ENCODE peak calls at places on chromosome X, in nine cellular contexts. One of them, this sample, is unnamed.

GRCh38 chrX:10433296-10433965 is 187.0 kb downstream of the MID1 start:
- DNase-seq in aorta: no peak
- DNase-seq in fibroblast of lung: no peak
- DNase-seq in right atrium auricular region: no peak
- DNase-seq in heart left ventricle: no peak
- DNase-seq in A549: no peak
- DNase-seq in colonic mucosa: no peak
- DNase-seq in breast epithelium: no peak
- DNase-seq in IMR-90: no peak
- DNase-seq in this sample: no peak

GRCh38 chrX:413322-414201 is 26.9 kb upstream of the PPP2R3B start:
- DNase-seq in aorta: peak; percentile 54
- DNase-seq in fibroblast of lung: peak; percentile 72
- DNase-seq in right atrium auricular region: peak; percentile 63
- DNase-seq in heart left ventricle: peak; percentile 73
- DNase-seq in A549: no peak
- DNase-seq in colonic mucosa: no peak
- DNase-seq in breast epithelium: no peak
- DNase-seq in IMR-90: peak; percentile 9
- DNase-seq in this sample: no peak

GRCh38 chrX:49987651-49988050 is 65.3 kb downstream of the CLCN5 start:
- DNase-seq in aorta: no peak
- DNase-seq in fibroblast of lung: no peak
- DNase-seq in right atrium auricular region: no peak
- DNase-seq in heart left ventricle: no peak
- DNase-seq in A549: no peak
- DNase-seq in colonic mucosa: no peak
- DNase-seq in breast epithelium: no peak
- DNase-seq in IMR-90: no peak
- DNase-seq in this sample: no peak

GRCh38 chrX:122850326-122850725 is 333.8 kb upstream of the GRIA3 start:
- DNase-seq in aorta: no peak
- DNase-seq in fibroblast of lung: peak; percentile 58
- DNase-seq in right atrium auricular region: no peak
- DNase-seq in heart left ventricle: no peak
- DNase-seq in A549: no peak
- DNase-seq in colonic mucosa: no peak
- DNase-seq in breast epithelium: no peak
- DNase-seq in IMR-90: no peak
- DNase-seq in this sample: no peak

GRCh38 chrX:118730500-118731247 is 3.3 kb downstream of the IL13RA1 start:
- DNase-seq in aorta: no peak
- DNase-seq in fibroblast of lung: peak; percentile 72
- DNase-seq in right atrium auricular region: no peak
- DNase-seq in heart left ventricle: no peak
- DNase-seq in A549: no peak
- DNase-seq in colonic mucosa: no peak
- DNase-seq in breast epithelium: no peak
- DNase-seq in IMR-90: peak; percentile 85
- DNase-seq in this sample: no peak

GRCh38 chrX:10986616-10987015 is 124.5 kb upstream of the HCCS start:
- DNase-seq in aorta: no peak
- DNase-seq in fibroblast of lung: peak; percentile 33
- DNase-seq in right atrium auricular region: no peak
- DNase-seq in heart left ventricle: no peak
- DNase-seq in A549: no peak
- DNase-seq in colonic mucosa: no peak
- DNase-seq in breast epithelium: no peak
- DNase-seq in IMR-90: no peak
- DNase-seq in this sample: no peak

GRCh38 chrX:19072372-19072771 is 49.9 kb downstream of the ADGRG2 start:
- DNase-seq in aorta: no peak
- DNase-seq in fibroblast of lung: no peak
- DNase-seq in right atrium auricular region: no peak
- DNase-seq in heart left ventricle: no peak
- DNase-seq in A549: peak; percentile 40
- DNase-seq in colonic mucosa: no peak
- DNase-seq in breast epithelium: no peak
- DNase-seq in IMR-90: no peak
- DNase-seq in this sample: no peak

GRCh38 chrX:106780259-106780658 is 22.2 kb upstream of the TBC1D8B start:
- DNase-seq in aorta: no peak
- DNase-seq in fibroblast of lung: peak; percentile 37
- DNase-seq in right atrium auricular region: no peak
- DNase-seq in heart left ventricle: no peak
- DNase-seq in A549: no peak
- DNase-seq in colonic mucosa: no peak
- DNase-seq in breast epithelium: no peak
- DNase-seq in IMR-90: no peak
- DNase-seq in this sample: no peak

GRCh38 chrX:1231850-1232505 is 19.5 kb upstream of the CRLF2 start:
- DNase-seq in aorta: no peak
- DNase-seq in fibroblast of lung: no peak
- DNase-seq in right atrium auricular region: no peak
- DNase-seq in heart left ventricle: no peak
- DNase-seq in A549: no peak
- DNase-seq in colonic mucosa: no peak
- DNase-seq in breast epithelium: no peak
- DNase-seq in IMR-90: no peak
- DNase-seq in this sample: no peak

GRCh38 chrX:142576615-142577014 is 371.5 kb upstream of the MAGEC2 start:
- DNase-seq in aorta: no peak
- DNase-seq in fibroblast of lung: no peak
- DNase-seq in right atrium auricular region: no peak
- DNase-seq in heart left ventricle: no peak
- DNase-seq in A549: no peak
- DNase-seq in colonic mucosa: no peak
- DNase-seq in breast epithelium: no peak
- DNase-seq in IMR-90: no peak
- DNase-seq in this sample: no peak

GRCh38 chrX:153583433-153583832 is 15.5 kb downstream of the CCNQ start:
- DNase-seq in aorta: no peak
- DNase-seq in fibroblast of lung: peak; percentile 10
- DNase-seq in right atrium auricular region: no peak
- DNase-seq in heart left ventricle: no peak
- DNase-seq in A549: no peak
- DNase-seq in colonic mucosa: no peak
- DNase-seq in breast epithelium: no peak
- DNase-seq in IMR-90: no peak
- DNase-seq in this sample: no peak

GRCh38 chrX:78548012-78548411 is 111.1 kb downstream of the RTL3 start:
- DNase-seq in aorta: no peak
- DNase-seq in fibroblast of lung: peak; percentile 59
- DNase-seq in right atrium auricular region: no peak
- DNase-seq in heart left ventricle: no peak
- DNase-seq in A549: no peak
- DNase-seq in colonic mucosa: no peak
- DNase-seq in breast epithelium: no peak
- DNase-seq in IMR-90: peak; percentile 26
- DNase-seq in this sample: no peak

GRCh38 chrX:50071507-50071906 is 129.3 kb downstream of the AKAP4 start:
- DNase-seq in aorta: no peak
- DNase-seq in fibroblast of lung: no peak
- DNase-seq in right atrium auricular region: no peak
- DNase-seq in heart left ventricle: no peak
- DNase-seq in A549: no peak
- DNase-seq in colonic mucosa: no peak
- DNase-seq in breast epithelium: no peak
- DNase-seq in IMR-90: no peak
- DNase-seq in this sample: no peak

GRCh38 chrX:30570505-30570904 is 7.1 kb downstream of the TASL start:
- DNase-seq in aorta: no peak
- DNase-seq in fibroblast of lung: peak; percentile 2
- DNase-seq in right atrium auricular region: no peak
- DNase-seq in heart left ventricle: no peak
- DNase-seq in A549: peak; percentile 25
- DNase-seq in colonic mucosa: no peak
- DNase-seq in breast epithelium: no peak
- DNase-seq in IMR-90: peak; percentile 26
- DNase-seq in this sample: peak; percentile 5

GRCh38 chrX:95058815-95059214 is 1384.8 kb downstream of the FAM133A start:
- DNase-seq in aorta: no peak
- DNase-seq in fibroblast of lung: peak; percentile 89
- DNase-seq in right atrium auricular region: no peak
- DNase-seq in heart left ventricle: no peak
- DNase-seq in A549: peak; percentile 1
- DNase-seq in colonic mucosa: no peak
- DNase-seq in breast epithelium: no peak
- DNase-seq in IMR-90: peak; percentile 58
- DNase-seq in this sample: no peak

GRCh38 chrX:111338095-111338698 is 67.9 kb upstream of the CAPN6 start:
- DNase-seq in aorta: no peak
- DNase-seq in fibroblast of lung: no peak
- DNase-seq in right atrium auricular region: no peak
- DNase-seq in heart left ventricle: no peak
- DNase-seq in A549: no peak
- DNase-seq in colonic mucosa: no peak
- DNase-seq in breast epithelium: no peak
- DNase-seq in IMR-90: no peak
- DNase-seq in this sample: no peak

GRCh38 chrX:9312922-9313867 is 151.7 kb upstream of the TBL1X start:
- DNase-seq in aorta: peak; percentile 62
- DNase-seq in fibroblast of lung: no peak
- DNase-seq in right atrium auricular region: peak; percentile 62
- DNase-seq in heart left ventricle: peak; percentile 47
- DNase-seq in A549: peak; percentile 39
- DNase-seq in colonic mucosa: peak; percentile 68
- DNase-seq in breast epithelium: no peak
- DNase-seq in IMR-90: no peak
- DNase-seq in this sample: peak; percentile 40

GRCh38 chrX:97057349-97057909 is 173.7 kb downstream of the RPA4 start:
- DNase-seq in aorta: no peak
- DNase-seq in fibroblast of lung: peak; percentile 2
- DNase-seq in right atrium auricular region: no peak
- DNase-seq in heart left ventricle: no peak
- DNase-seq in A549: no peak
- DNase-seq in colonic mucosa: no peak
- DNase-seq in breast epithelium: no peak
- DNase-seq in IMR-90: no peak
- DNase-seq in this sample: no peak

GRCh38 chrX:13223868-13224555 is 95.8 kb downstream of the ATXN3L start:
- DNase-seq in aorta: no peak
- DNase-seq in fibroblast of lung: peak; percentile 92
- DNase-seq in right atrium auricular region: no peak
- DNase-seq in heart left ventricle: peak; percentile 25
- DNase-seq in A549: peak; percentile 85
- DNase-seq in colonic mucosa: peak; percentile 27
- DNase-seq in breast epithelium: peak; percentile 19
- DNase-seq in IMR-90: peak; percentile 91
- DNase-seq in this sample: peak; percentile 13

GRCh38 chrX:144916785-144917184 is 330.5 kb upstream of the SPANXN1 start:
- DNase-seq in aorta: no peak
- DNase-seq in fibroblast of lung: no peak
- DNase-seq in right atrium auricular region: no peak
- DNase-seq in heart left ventricle: no peak
- DNase-seq in A549: no peak
- DNase-seq in colonic mucosa: no peak
- DNase-seq in breast epithelium: no peak
- DNase-seq in IMR-90: no peak
- DNase-seq in this sample: no peak
- H3K9me3 ChIP-seq in aorta: no peaks in the 10 kb centered on the region
- H3K9me3 ChIP-seq in fibroblast of lung: no peaks in the 10 kb centered on the region
- H3K9me3 ChIP-seq in right atrium auricular region: no peaks in the 10 kb centered on the region
- H3K9me3 ChIP-seq in heart left ventricle: no peaks in the 10 kb centered on the region
- H3K9me3 ChIP-seq in A549: no peaks in the 10 kb centered on the region
- H3K9me3 ChIP-seq in colonic mucosa: no peaks in the 10 kb centered on the region
- H3K9me3 ChIP-seq in breast epithelium: no peaks in the 10 kb centered on the region
- H3K9me3 ChIP-seq in IMR-90: peaks cover 3% of the 10 kb centered on the region
- H3K9me3 ChIP-seq in this sample: no peaks in the 10 kb centered on the region

GRCh38 chrX:28586891-28587635 is at the start of gene IL1RAPL1:
- DNase-seq in aorta: no peak
- DNase-seq in fibroblast of lung: peak; percentile 80
- DNase-seq in right atrium auricular region: no peak
- DNase-seq in heart left ventricle: no peak
- DNase-seq in A549: peak; percentile 23
- DNase-seq in colonic mucosa: no peak
- DNase-seq in breast epithelium: no peak
- DNase-seq in IMR-90: peak; percentile 81
- DNase-seq in this sample: peak; percentile 0
- H3K27ac ChIP-seq in aorta: no peak within 1 kb of the TSS
- H3K27ac ChIP-seq in fibroblast of lung: no peak within 1 kb of the TSS
- H3K27ac ChIP-seq in right atrium auricular region: peak within 1 kb of the TSS; percentile 34
- H3K27ac ChIP-seq in heart left ventricle: no peak within 1 kb of the TSS
- H3K27ac ChIP-seq in A549: no peak within 1 kb of the TSS
- H3K27ac ChIP-seq in colonic mucosa: no peak within 1 kb of the TSS
- H3K27ac ChIP-seq in breast epithelium: no peak within 1 kb of the TSS
- H3K27ac ChIP-seq in IMR-90: peak within 1 kb of the TSS; percentile 58
- H3K27ac ChIP-seq in this sample: no peak within 1 kb of the TSS

GRCh38 chrX:16199343-16199742 is 32.1 kb downstream of the MAGEB17 start:
- DNase-seq in aorta: no peak
- DNase-seq in fibroblast of lung: no peak
- DNase-seq in right atrium auricular region: no peak
- DNase-seq in heart left ventricle: no peak
- DNase-seq in A549: no peak
- DNase-seq in colonic mucosa: no peak
- DNase-seq in breast epithelium: no peak
- DNase-seq in IMR-90: no peak
- DNase-seq in this sample: no peak
- H3K4me3 ChIP-seq in aorta: no peak overlapping the region
- H3K4me3 ChIP-seq in fibroblast of lung: no peak overlapping the region
- H3K4me3 ChIP-seq in right atrium auricular region: no peak overlapping the region
- H3K4me3 ChIP-seq in heart left ventricle: no peak overlapping the region
- H3K4me3 ChIP-seq in A549: no peak overlapping the region
- H3K4me3 ChIP-seq in colonic mucosa: no peak overlapping the region
- H3K4me3 ChIP-seq in breast epithelium: no peak overlapping the region
- H3K4me3 ChIP-seq in IMR-90: no peak overlapping the region
- H3K4me3 ChIP-seq in this sample: no peak overlapping the region

DNA sequence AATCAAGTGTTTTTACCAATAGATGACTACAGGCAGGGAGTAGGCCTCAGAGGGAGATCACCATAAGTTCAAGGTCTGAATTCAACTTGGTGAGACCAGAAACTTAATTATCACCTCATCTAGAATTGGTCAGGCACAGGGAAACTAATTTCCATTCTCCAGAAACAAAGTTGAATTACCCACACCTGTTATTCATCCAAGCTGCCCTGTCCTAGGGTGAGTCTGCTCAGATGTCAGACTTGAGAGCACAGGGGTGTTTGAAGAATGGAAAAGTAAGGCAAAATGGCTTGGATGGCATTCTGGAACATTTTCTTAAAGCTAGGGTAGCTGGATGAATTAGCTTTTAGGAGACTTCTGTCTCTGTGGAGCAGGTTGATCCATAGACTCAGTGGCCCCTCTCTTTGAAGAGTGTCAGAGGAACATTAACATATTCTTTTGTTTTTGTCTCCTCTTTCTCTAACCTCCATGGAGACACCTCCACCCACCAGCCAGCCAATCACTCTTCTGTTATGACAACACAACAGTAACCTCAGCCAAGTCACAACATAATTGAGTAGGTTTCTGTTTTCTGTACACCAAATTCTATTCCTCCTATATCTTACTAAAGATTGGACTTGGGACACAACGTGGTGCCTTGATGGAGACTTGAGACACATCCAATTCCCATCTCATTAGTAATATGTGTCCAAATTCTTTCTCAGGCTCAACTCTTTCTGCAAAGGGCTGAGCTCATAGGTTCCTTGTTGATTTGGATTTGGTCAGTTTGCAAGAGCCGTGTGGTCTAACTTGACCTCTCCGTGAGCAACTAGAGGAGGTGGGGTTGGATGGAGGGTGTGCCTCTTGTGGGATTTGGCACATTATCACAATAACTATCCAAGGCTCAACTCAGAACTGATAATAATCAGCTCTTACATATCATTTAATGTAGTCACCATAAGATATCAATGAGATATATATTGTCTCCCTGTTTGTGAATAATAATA is 45.1 kb downstream of the VSIG4 start:
- DNase-seq in aorta: no peak
- DNase-seq in fibroblast of lung: no peak
- DNase-seq in right atrium auricular region: no peak
- DNase-seq in heart left ventricle: no peak
- DNase-seq in A549: no peak
- DNase-seq in colonic mucosa: no peak
- DNase-seq in breast epithelium: no peak
- DNase-seq in IMR-90: no peak
- DNase-seq in this sample: no peak
- H3K9me3 ChIP-seq in aorta: no peaks in the 10 kb centered on the region
- H3K9me3 ChIP-seq in fibroblast of lung: no peaks in the 10 kb centered on the region
- H3K9me3 ChIP-seq in right atrium auricular region: no peaks in the 10 kb centered on the region
- H3K9me3 ChIP-seq in heart left ventricle: no peaks in the 10 kb centered on the region
- H3K9me3 ChIP-seq in A549: no peaks in the 10 kb centered on the region
- H3K9me3 ChIP-seq in colonic mucosa: no peaks in the 10 kb centered on the region
- H3K9me3 ChIP-seq in breast epithelium: no peaks in the 10 kb centered on the region
- H3K9me3 ChIP-seq in IMR-90: no peaks in the 10 kb centered on the region
- H3K9me3 ChIP-seq in this sample: no peaks in the 10 kb centered on the region